ENCODE peak calls at places on chromosome 9, in four cellular contexts. I, C, S and A are unnamed samples.

GRCh38 chr9:92617195-92617813 is 52.6 kb downstream of the IPPK start:
- DNase-seq in I (no peak), C (no peak), S (no peak), A (no peak)

GRCh38 chr9:71819115-71819739 is 50.9 kb upstream of the CEMIP2 start:
- DNase-seq in I (peak), C (peak), S (no peak), A (peak)

GRCh38 chr9:8855046-8855445 is 1055.5 kb upstream of the DMAC1 start:
- DNase-seq in I (no peak), C (no peak), S (no peak), A (no peak)

GRCh38 chr9:108040783-108041182 is 551.2 kb upstream of the KLF4 start:
- DNase-seq in I (no peak), C (peak), S (no peak), A (no peak)

GRCh38 chr9:101977614-101978210 is 239.3 kb upstream of the GRIN3A start:
- DNase-seq in I (no peak), C (peak), S (no peak), A (peak)

GRCh38 chr9:112881366-112881765 is 9.3 kb downstream of the SLC46A2 start:
- DNase-seq in I (no peak), C (no peak), S (no peak), A (no peak)

GRCh38 chr9:106888992-106889631 is 26.1 kb downstream of the ZNF462 start:
- DNase-seq in I (no peak), C (no peak), S (no peak), A (no peak)

GRCh38 chr9:87270241-87271234 is 227.1 kb upstream of the DAPK1 start:
- DNase-seq in I (no peak), C (no peak), S (no peak), A (no peak)

DNA sequence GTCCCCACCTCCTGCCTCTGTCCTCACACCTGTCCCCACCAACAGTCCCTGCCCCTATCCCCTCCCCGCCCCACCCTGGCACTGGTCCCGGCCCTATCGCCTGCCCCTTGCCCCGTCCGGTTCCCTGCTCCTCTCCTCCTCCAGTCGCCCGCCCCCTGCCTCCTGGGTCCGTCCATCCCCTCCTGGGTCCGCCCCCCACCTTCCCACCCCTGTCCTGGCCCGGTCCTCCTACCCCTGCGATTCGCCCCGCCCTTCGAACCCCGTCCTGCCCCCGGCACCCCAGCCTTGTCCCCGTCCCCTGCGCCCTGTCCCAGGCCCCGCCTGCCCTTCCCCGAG is 372 bp downstream of the EDF1 start:
- DNase-seq in I (no peak), C (peak), S (no peak), A (no peak)
- TF ChIP-seq ESRRA in I (no peak), C (no peak), S (no peak), A (no peak)

DNA sequence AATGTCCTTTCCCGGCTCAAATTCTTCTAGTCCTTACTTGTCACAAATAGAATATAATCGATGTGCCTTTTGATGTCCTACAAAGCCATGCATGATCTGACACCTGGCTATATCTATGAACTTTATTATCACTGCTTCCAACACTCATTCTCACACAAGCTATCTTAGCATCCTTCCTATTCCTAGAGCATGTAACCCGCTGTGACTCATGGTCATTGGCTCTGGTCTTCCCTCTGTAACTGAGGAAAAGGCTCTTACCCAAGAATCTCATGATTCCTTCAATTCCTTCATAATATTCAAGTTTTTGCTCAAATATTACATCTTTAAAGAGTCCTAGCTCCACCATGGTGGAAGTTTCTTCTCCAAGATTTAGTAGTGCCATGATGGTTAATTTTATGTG is 480.0 kb upstream of the PAPPA start:
- DNase-seq in I (no peak), C (no peak), S (no peak), A (no peak)
- TF ChIP-seq TCF7 in I (no peak), C (no peak), S (no peak), A (no peak)

GRCh38 chr9:85264695-85265094 is 477.1 kb downstream of the AGTPBP1 start:
- DNase-seq in I (no peak), C (no peak), S (no peak), A (no peak)
- TF ChIP-seq ESRRA in I (no peak), C (no peak), S (no peak), A (no peak)

GRCh38 chr9:110615526-110615925 is 36.0 kb upstream of the SVEP1 start:
- DNase-seq in I (no peak), C (no peak), S (no peak), A (no peak)
- TF ChIP-seq TCF7 in I (no peak), C (no peak), S (no peak), A (no peak)

DNA sequence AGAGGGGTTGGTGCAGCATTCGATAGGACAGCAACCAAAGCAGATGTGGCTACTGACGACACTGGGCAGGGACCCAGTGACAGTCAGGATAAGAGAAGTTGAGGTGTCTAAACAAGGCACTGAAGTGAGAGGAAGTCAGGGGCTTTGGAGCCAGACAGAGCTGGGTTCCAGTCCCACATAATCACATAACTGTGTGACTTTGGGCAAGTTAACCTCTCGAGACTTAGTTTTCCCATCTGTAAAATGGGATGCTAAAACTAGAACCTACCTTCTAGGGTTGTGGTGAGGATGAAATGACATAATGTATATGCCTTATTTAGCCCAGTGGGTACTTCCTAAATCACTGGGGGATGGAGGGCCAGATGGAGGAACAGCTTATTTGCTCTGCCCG is 3.1 kb downstream of the ANGPTL2 start:
- DNase-seq in I (no peak), C (no peak), S (no peak), A (no peak)
- TF ChIP-seq ESRRA in I (no peak), C (peak), S (no peak), A (no peak)

GRCh38 chr9:34197756-34198711 is 19.2 kb downstream of the UBAP1 start:
- DNase-seq in I (peak), C (no peak), S (no peak), A (no peak)
- TF ChIP-seq TCF7 in I (no peak), C (no peak), S (no peak), A (no peak)

GRCh38 chr9:109181284-109181683 is 14.2 kb upstream of the FRRS1L start:
- DNase-seq in I (no peak), C (no peak), S (peak), A (no peak)
- TF ChIP-seq ESRRA in I (no peak), C (no peak), S (no peak), A (no peak)

GRCh38 chr9:88481933-88482332 is 53.0 kb upstream of the NXNL2 start:
- DNase-seq in I (no peak), C (no peak), S (no peak), A (no peak)
- TF ChIP-seq TCF7 in I (no peak), C (no peak), S (no peak), A (no peak)

DNA sequence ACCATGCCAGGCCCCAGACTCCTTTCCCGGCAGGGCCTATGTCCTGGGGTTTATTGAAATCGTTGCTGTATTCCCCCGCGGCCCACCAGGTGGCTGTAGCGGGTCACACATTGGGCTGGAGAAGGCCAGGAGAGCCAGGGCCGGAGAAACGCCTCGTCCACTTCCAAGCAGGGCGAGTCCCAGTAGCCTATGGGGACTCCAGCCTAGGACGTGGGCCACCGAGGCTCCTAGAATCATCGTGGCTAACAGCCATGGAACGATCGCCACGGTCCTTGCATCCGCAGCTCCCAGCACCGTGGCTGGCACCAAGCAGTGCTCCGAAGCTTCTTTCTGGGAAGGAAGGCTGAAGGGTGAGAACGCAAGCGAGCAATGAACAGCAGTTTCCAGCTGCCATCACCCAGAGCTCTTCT is 87.7 kb downstream of the ENTREP1 start:
- DNase-seq in I (peak), C (peak), S (no peak), A (peak)
- TF ChIP-seq ESRRA in I (no peak), C (no peak), S (no peak), A (no peak)